ENCODE peak calls at places on chromosome 2, in eight cellular contexts. R is COR-L47; F is GM23248; N is GM04504; W is left ventricle myocardium inferior; D is activated CD8-positive, alpha-beta memory T cell treated with anti-CD3 and anti-CD28 coated beads for 48 hours; B is posterior vena cava; Z is NCI-H1048. G is an unnamed sample.

GRCh38 chr2:111698743-111699554 is 185.0 kb downstream of the ANAPC1 start:
- DNase-seq in R (peak), F (peak), N (peak), W (peak), D (no peak), B (peak), Z (no peak), G (peak)

GRCh38 chr2:75915851-75916634 is 205.3 kb upstream of the GCFC2 start:
- DNase-seq in R (no peak), F (no peak), N (no peak), W (no peak), D (no peak), B (no peak), Z (no peak), G (no peak)

GRCh38 chr2:218186876-218187649 is 20.3 kb upstream of the CXCR1 start:
- DNase-seq in R (no peak), F (no peak), N (no peak), W (no peak), D (no peak), B (no peak), Z (no peak), G (no peak)

GRCh38 chr2:181552808-181553207 is 95.6 kb downstream of the ITGA4 start:
- DNase-seq in R (no peak), F (no peak), N (peak), W (no peak), D (no peak), B (no peak), Z (no peak), G (no peak)

GRCh38 chr2:32887125-32887524 is 59.6 kb upstream of the LTBP1 start:
- DNase-seq in R (no peak), F (no peak), N (no peak), W (no peak), D (no peak), B (no peak), Z (no peak), G (no peak)

GRCh38 chr2:55247025-55247424 is 14.5 kb downstream of the RPS27A start:
- DNase-seq in R (no peak), F (no peak), N (no peak), W (no peak), D (no peak), B (peak), Z (no peak), G (no peak)

GRCh38 chr2:189933911-189934399 is 128.6 kb downstream of the MSTN start:
- DNase-seq in R (no peak), F (peak), N (peak), W (no peak), D (no peak), B (no peak), Z (no peak), G (no peak)

GRCh38 chr2:157376041-157376440 is 50.4 kb upstream of the ERMN start:
- DNase-seq in R (no peak), F (no peak), N (no peak), W (no peak), D (no peak), B (no peak), Z (no peak), G (no peak)

GRCh38 chr2:137910641-137911040 is 53.6 kb upstream of the HNMT start:
- DNase-seq in R (peak), F (peak), N (no peak), W (no peak), D (no peak), B (no peak), Z (no peak), G (no peak)

GRCh38 chr2:218129756-218130155 is 3.9 kb downstream of the CXCR2 start:
- DNase-seq in R (no peak), F (peak), N (no peak), W (no peak), D (no peak), B (no peak), Z (no peak), G (no peak)

GRCh38 chr2:118856978-118857676 is 9.7 kb upstream of the EN1 start:
- DNase-seq in R (no peak), F (no peak), N (no peak), W (no peak), D (no peak), B (no peak), Z (no peak), G (no peak)

GRCh38 chr2:128381001-128381938 is 62.6 kb upstream of the HS6ST1 start:
- DNase-seq in R (peak), F (peak), N (no peak), W (no peak), D (no peak), B (peak), Z (no peak), G (no peak)

GRCh38 chr2:69041214-69041613 is 28.2 kb downstream of the ANTXR1 start:
- DNase-seq in R (no peak), F (peak), N (no peak), W (no peak), D (no peak), B (no peak), Z (no peak), G (no peak)

GRCh38 chr2:113716291-113716690 is 40.2 kb downstream of the SLC35F5 start:
- DNase-seq in R (no peak), F (peak), N (peak), W (no peak), D (no peak), B (no peak), Z (no peak), G (no peak)

GRCh38 chr2:191374366-191374765 is 129.2 kb downstream of the MYO1B start:
- DNase-seq in R (no peak), F (no peak), N (no peak), W (no peak), D (no peak), B (no peak), Z (no peak), G (no peak)

GRCh38 chr2:128319773-128320608 is 1.3 kb upstream of the HS6ST1 start:
- DNase-seq in R (no peak), F (no peak), N (no peak), W (no peak), D (no peak), B (peak), Z (no peak), G (peak)

G was measured in Right ventricle myocardium inferior.